ENCODE peak calls at places on chromosomes 11 and 22, in four cellular contexts. One of them, this sample, is unnamed.
A peak's percentile ranks its signal among the peaks of the same experiment; 100 is the strongest.

GRCh38 chr11:67633758-67634365 is 4.1 kb upstream of the NUDT8 start:
- DNase-seq in EL: no peak
- DNase-seq in GM23248: no peak
- DNase-seq in amygdala: no peak
- DNase-seq in this sample: no peak

GRCh38 chr11:123179571-123179970 is 15.5 kb downstream of the CLMP start:
- DNase-seq in GM23248: no peak
- DNase-seq in amygdala: no peak
- DNase-seq in EL: no peak
- DNase-seq in this sample: no peak

GRCh38 chr11:33835143-33835878 is 56.6 kb downstream of the LMO2 start:
- DNase-seq in EL: peak; percentile 78
- DNase-seq in GM23248: peak; percentile 91
- DNase-seq in amygdala: no peak
- DNase-seq in this sample: peak; percentile 21

GRCh38 chr11:111775024-111775710 is 9.0 kb upstream of the PPP2R1B start:
- DNase-seq in amygdala: no peak
- DNase-seq in EL: no peak
- DNase-seq in GM23248: peak; percentile 21
- DNase-seq in this sample: peak; percentile 44

GRCh38 chr11:69437001-69437875 is 44.2 kb upstream of the LINC01488 start:
- DNase-seq in EL: peak; percentile 66
- DNase-seq in GM23248: no peak
- DNase-seq in amygdala: no peak
- DNase-seq in this sample: no peak

GRCh38 chr11:13465909-13466371 is 2.9 kb upstream of the BTBD10 start:
- DNase-seq in amygdala: no peak
- DNase-seq in EL: peak; percentile 51
- DNase-seq in GM23248: peak; percentile 54
- DNase-seq in this sample: no peak

GRCh38 chr11:29312817-29313216 is 704.0 kb downstream of the KCNA4 start:
- DNase-seq in GM23248: peak; percentile 53
- DNase-seq in amygdala: no peak
- DNase-seq in EL: peak; percentile 84
- DNase-seq in this sample: no peak

GRCh38 chr11:88297320-88298263 is 39.9 kb downstream of the CTSC start:
- DNase-seq in EL: no peak
- DNase-seq in amygdala: no peak
- DNase-seq in GM23248: no peak
- DNase-seq in this sample: no peak

GRCh38 chr22:43526951-43527350 is 115.1 kb downstream of the MPPED1 start:
- DNase-seq in GM23248: no peak
- DNase-seq in amygdala: no peak
- DNase-seq in EL: no peak
- DNase-seq in this sample: no peak

GRCh38 chr11:34773826-34774225 is 142.4 kb downstream of the APIP start:
- DNase-seq in EL: peak; percentile 9
- DNase-seq in amygdala: no peak
- DNase-seq in GM23248: no peak
- DNase-seq in this sample: no peak

GRCh38 chr11:83115551-83115950 is 41.4 kb upstream of the PCF11 start:
- DNase-seq in GM23248: no peak
- DNase-seq in EL: no peak
- DNase-seq in amygdala: no peak
- DNase-seq in this sample: no peak

GRCh38 chr11:2202900-2203439 is 31.4 kb upstream of the TH start:
- DNase-seq in EL: no peak
- DNase-seq in GM23248: no peak
- DNase-seq in amygdala: no peak
- DNase-seq in this sample: no peak

GRCh38 chr22:42060489-42060888 is 10.1 kb downstream of the NAGA start:
- DNase-seq in EL: no peak
- DNase-seq in GM23248: no peak
- DNase-seq in amygdala: no peak
- DNase-seq in this sample: no peak

GRCh38 chr11:35523351-35523768 is 2.1 kb downstream of the PAMR1 start:
- DNase-seq in GM23248: peak; percentile 60
- DNase-seq in amygdala: no peak
- DNase-seq in EL: peak; percentile 79
- DNase-seq in this sample: no peak

GRCh38 chr22:30648825-30649224 is 13.2 kb downstream of the SLC35E4 start:
- DNase-seq in amygdala: no peak
- DNase-seq in EL: no peak
- DNase-seq in GM23248: no peak
- DNase-seq in this sample: no peak

GRCh38 chr22:42743501-42743991 is 22.9 kb upstream of the A4GALT start:
- DNase-seq in GM23248: peak; percentile 98
- DNase-seq in EL: peak; percentile 21
- DNase-seq in amygdala: no peak
- DNase-seq in this sample: peak; percentile 85

GRCh38 chr11:34492806-34493414 is 20.7 kb downstream of the ELF5 start:
- DNase-seq in GM23248: peak; percentile 77
- DNase-seq in EL: peak; percentile 63
- DNase-seq in amygdala: peak; percentile 27
- DNase-seq in this sample: peak; percentile 91

GRCh38 chr11:12864316-12865156 is 144.6 kb upstream of the RASSF10 start:
- DNase-seq in EL: peak; percentile 35
- DNase-seq in amygdala: no peak
- DNase-seq in GM23248: peak; percentile 46
- DNase-seq in this sample: no peak

GRCh38 chr11:56533054-56533740 is 9.9 kb downstream of the OR5M11 start:
- DNase-seq in EL: no peak
- DNase-seq in amygdala: no peak
- DNase-seq in GM23248: no peak
- DNase-seq in this sample: no peak

GRCh38 chr11:96309001-96309642 is 33.9 kb downstream of the MAML2 start:
- DNase-seq in amygdala: no peak
- DNase-seq in EL: peak; percentile 52
- DNase-seq in GM23248: peak; percentile 87
- DNase-seq in this sample: no peak

GRCh38 chr11:8682219-8683114 is at the start of the genes RPL27A and TRIM66:
- DNase-seq in amygdala: peak; percentile 95
- DNase-seq in GM23248: peak; percentile 99
- DNase-seq in EL: peak; percentile 97
- DNase-seq in this sample: peak; percentile 97

GRCh38 chr22:48382197-48382596 is 1445.5 kb downstream of the BRD1 start:
- DNase-seq in EL: no peak
- DNase-seq in GM23248: no peak
- DNase-seq in amygdala: no peak
- DNase-seq in this sample: no peak

GRCh38 chr11:47269829-47270305 is at the start of gene MADD:
- DNase-seq in GM23248: peak; percentile 89
- DNase-seq in EL: peak; percentile 89
- DNase-seq in amygdala: peak; percentile 93
- DNase-seq in this sample: peak; percentile 63

GRCh38 chr11:69339041-69339733 is 45.2 kb downstream of the MYEOV start:
- DNase-seq in GM23248: no peak
- DNase-seq in EL: no peak
- DNase-seq in amygdala: no peak
- DNase-seq in this sample: no peak

This sample was measured in tibial nerve.